ENCODE peak calls at places on chromosome 20, in six cellular contexts. B is glutamatergic neuron, O is psoas muscle, S is upper lobe of right lung, V is IMR-90, R is heart left ventricle. L is an unnamed sample.

GRCh38 chr20:3697588-3698235 is 14.7 kb downstream of the SIGLEC1 start:
- DNase-seq in O (no peak), S (no peak), V (no peak), B (no peak), R (no peak), L (no peak)

GRCh38 chr20:43994486-43995100 is 79.9 kb downstream of the TOX2 start:
- DNase-seq in O (no peak), S (no peak), V (peak), R (no peak), B (no peak), L (no peak)

GRCh38 chr20:4074877-4075455 is 59.6 kb upstream of the RNF24 start:
- DNase-seq in O (no peak), R (no peak), V (no peak), B (no peak), S (no peak), L (no peak)

GRCh38 chr20:5657190-5657872 is 92.9 kb upstream of the SHLD1 start:
- DNase-seq in R (peak), B (no peak), S (no peak), V (peak), O (peak), L (no peak)

GRCh38 chr20:4916991-4917881 is 84.1 kb downstream of the SLC23A2 start:
- DNase-seq in B (no peak), O (no peak), V (peak), R (no peak), S (no peak), L (no peak)

GRCh38 chr20:23032679-23033078 is 2.4 kb upstream of the SSTR4 start:
- DNase-seq in V (no peak), O (no peak), B (no peak), R (no peak), S (no peak), L (no peak)

GRCh38 chr20:15515706-15516105 is 1057.5 kb downstream of the KIF16B start:
- DNase-seq in O (no peak), R (no peak), S (no peak), B (no peak), V (no peak), L (no peak)

GRCh38 chr20:33301192-33301930 is 18.3 kb downstream of the BPIFB1 start:
- DNase-seq in B (no peak), O (no peak), R (no peak), S (no peak), V (no peak), L (no peak)

GRCh38 chr20:14336667-14337066 is 745 bp downstream of the FLRT3 start:
- DNase-seq in O (no peak), S (no peak), V (peak), B (no peak), R (no peak), L (no peak)

GRCh38 chr20:49508435-49509199 is 26.1 kb upstream of the KCNB1 start:
- DNase-seq in V (peak), B (no peak), O (no peak), S (no peak), R (no peak), L (no peak)

GRCh38 chr20:17648782-17649730 is 33.0 kb downstream of the RRBP1 start:
- DNase-seq in S (peak), O (no peak), R (no peak), B (no peak), V (no peak), L (peak)

GRCh38 chr20:14284443-14284842 is 53.0 kb downstream of the FLRT3 start:
- DNase-seq in B (no peak), O (no peak), R (no peak), S (no peak), V (no peak), L (no peak)

GRCh38 chr20:40786336-40786735 is 97.3 kb upstream of the MAFB start:
- DNase-seq in V (no peak), O (no peak), B (no peak), S (no peak), R (no peak), L (no peak)

GRCh38 chr20:9359561-9360308 is 154.7 kb upstream of the LAMP5 start:
- DNase-seq in S (no peak), R (peak), B (peak), V (peak), O (peak), L (no peak)

GRCh38 chr20:17833036-17833674 is 133.4 kb downstream of the BANF2 start:
- DNase-seq in V (peak), R (no peak), S (no peak), B (no peak), O (no peak), L (no peak)

GRCh38 chr20:32333988-32334885 is 23.9 kb upstream of the ASXL1 start:
- DNase-seq in B (no peak), R (peak), O (peak), V (no peak), S (peak), L (no peak)

GRCh38 chr20:11754451-11754850 is 163.2 kb upstream of the BTBD3 start:
- DNase-seq in R (no peak), O (no peak), V (no peak), S (no peak), B (no peak), L (no peak)

GRCh38 chr20:11753155-11753554 is 164.5 kb upstream of the BTBD3 start:
- DNase-seq in S (no peak), R (no peak), B (no peak), O (no peak), V (no peak), L (no peak)

GRCh38 chr20:11752336-11752735 is 165.4 kb upstream of the BTBD3 start:
- DNase-seq in S (no peak), O (no peak), B (no peak), V (no peak), R (no peak), L (no peak)

GRCh38 chr20:11755071-11755881 is 162.4 kb upstream of the BTBD3 start:
- DNase-seq in O (no peak), S (no peak), V (no peak), B (no peak), R (no peak), L (no peak)
- TF ChIP-seq CTCF in O (no peak), S (no peak), V (no peak), B (no peak), R (no peak), L (peak)

DNA sequence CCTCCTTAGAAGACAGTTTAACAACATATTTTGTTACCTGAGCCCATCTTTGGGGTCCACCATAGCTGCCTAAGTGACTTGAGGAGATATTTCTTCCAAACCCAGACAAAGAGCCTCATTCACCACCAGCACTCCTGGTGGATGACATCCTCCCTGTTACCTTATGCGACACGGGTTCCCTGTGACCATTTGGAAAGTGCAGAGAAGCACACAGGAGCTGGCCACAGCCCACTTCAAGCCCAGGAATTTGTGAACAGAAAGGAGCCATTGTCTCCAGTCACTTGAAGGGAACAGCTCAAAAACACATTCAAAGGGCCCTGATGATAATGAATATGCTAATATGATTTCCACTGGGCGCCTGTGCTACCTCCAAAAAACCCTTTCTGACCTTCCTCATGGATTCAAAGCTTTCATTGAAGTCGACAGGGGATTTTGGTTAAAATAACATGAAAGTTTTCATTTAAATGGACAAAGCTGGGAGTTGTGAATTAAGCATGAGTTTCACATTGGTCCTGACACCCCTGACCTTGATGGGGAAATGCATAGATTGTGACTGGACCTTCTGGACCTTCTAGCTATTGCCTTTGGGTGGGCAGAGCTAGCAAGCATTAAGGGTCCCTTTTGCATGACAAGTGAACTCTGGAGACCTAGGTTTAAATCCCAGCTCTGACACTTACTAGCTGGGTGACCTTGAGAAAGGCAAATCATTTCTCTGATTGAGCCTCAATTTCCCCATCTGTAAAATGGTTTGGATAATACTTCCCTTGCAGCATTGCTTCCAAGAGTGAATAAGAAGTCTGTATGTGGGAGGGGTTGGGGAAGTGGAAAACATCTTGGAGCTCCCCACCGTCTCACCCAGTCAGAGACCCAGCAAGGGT is 83.3 kb upstream of the SIRPA start:
- DNase-seq in S (no peak), B (no peak), R (no peak), O (no peak), V (peak), L (no peak)
- TF ChIP-seq CTCF in S (no peak), B (no peak), R (no peak), O (no peak), V (no peak), L (peak)

GRCh38 chr20:34689486-34689885 is 12.6 kb upstream of the PIGU start:
- DNase-seq in R (no peak), S (no peak), B (no peak), O (no peak), V (no peak), L (no peak)
- TF ChIP-seq CTCF in R (no peak), S (no peak), B (no peak), O (no peak), V (no peak), L (no peak)

GRCh38 chr20:35275741-35276251 is 2.1 kb downstream of the MMP24OS start:
- DNase-seq in V (no peak), R (no peak), B (no peak), O (no peak), S (no peak), L (no peak)

GRCh38 chr20:35273449-35274171 is 4.3 kb downstream of the MMP24OS start:
- DNase-seq in V (no peak), R (peak), S (peak), O (no peak), B (no peak), L (no peak)

GRCh38 chr20:35271904-35272303 is 6.0 kb downstream of the MMP24OS start:
- DNase-seq in S (no peak), R (no peak), B (no peak), O (no peak), V (peak), L (no peak)

GRCh38 chr20:35276408-35276807 is 1.5 kb downstream of the MMP24OS start:
- DNase-seq in S (no peak), B (no peak), O (no peak), R (no peak), V (no peak), L (no peak)

GRCh38 chr20:35274172-35275092 is 3.5 kb downstream of the MMP24OS start:
- DNase-seq in B (no peak), V (no peak), S (no peak), O (no peak), R (no peak), L (no peak)
- TF ChIP-seq CTCF in B (no peak), V (no peak), S (no peak), O (no peak), R (no peak), L (no peak)

DNA sequence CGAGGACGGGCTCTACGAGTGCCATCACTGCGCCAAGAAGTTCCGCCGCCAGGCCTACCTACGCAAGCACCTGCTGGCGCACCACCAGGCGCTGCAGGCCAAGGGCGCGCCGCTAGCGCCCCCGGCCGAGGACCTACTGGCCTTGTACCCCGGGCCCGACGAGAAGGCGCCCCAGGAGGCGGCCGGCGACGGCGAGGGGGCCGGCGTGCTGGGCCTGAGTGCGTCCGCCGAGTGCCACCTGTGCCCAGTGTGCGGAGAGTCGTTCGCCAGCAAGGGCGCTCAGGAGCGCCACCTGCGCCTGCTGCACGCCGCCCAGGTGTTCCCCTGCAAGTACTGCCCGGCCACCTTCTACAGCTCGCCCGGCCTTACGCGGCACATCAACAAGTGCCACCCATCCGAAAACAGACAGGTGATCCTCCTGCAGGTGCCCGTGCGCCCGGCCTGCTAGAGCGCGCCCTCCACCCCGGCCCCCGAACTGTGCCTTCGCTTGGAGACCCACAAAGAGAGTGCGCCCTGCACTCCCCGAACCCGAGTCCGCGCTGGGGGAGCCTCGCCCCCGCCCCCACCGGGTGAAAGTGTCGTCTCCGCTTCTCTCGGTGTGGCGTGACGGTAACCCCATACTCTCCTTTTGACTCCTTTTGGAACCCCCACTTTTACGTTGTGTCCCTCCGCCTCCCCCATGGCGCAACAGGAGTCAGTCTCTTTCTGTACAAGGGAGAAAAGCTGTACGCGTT is 1.6 kb downstream of the INSM1 start:
- DNase-seq in B (peak), V (no peak), S (no peak), R (no peak), O (no peak), L (no peak)
- TF ChIP-seq CTCF in B (no peak), V (no peak), S (no peak), R (no peak), O (no peak), L (no peak)

GRCh38 chr20:62623488-62624324 is 18.6 kb upstream of the SLCO4A1 start:
- DNase-seq in O (peak), B (peak), V (peak), S (peak), R (peak), L (no peak)
- TF ChIP-seq CTCF in O (no peak), B (no peak), V (no peak), S (no peak), R (no peak), L (no peak)

GRCh38 chr20:57393321-57394086 is 2.3 kb downstream of the RBM38 start:
- DNase-seq in B (no peak), O (peak), S (no peak), V (no peak), R (no peak), L (peak)
- TF ChIP-seq CTCF in B (no peak), O (no peak), S (no peak), V (no peak), R (no peak), L (no peak)

DNA sequence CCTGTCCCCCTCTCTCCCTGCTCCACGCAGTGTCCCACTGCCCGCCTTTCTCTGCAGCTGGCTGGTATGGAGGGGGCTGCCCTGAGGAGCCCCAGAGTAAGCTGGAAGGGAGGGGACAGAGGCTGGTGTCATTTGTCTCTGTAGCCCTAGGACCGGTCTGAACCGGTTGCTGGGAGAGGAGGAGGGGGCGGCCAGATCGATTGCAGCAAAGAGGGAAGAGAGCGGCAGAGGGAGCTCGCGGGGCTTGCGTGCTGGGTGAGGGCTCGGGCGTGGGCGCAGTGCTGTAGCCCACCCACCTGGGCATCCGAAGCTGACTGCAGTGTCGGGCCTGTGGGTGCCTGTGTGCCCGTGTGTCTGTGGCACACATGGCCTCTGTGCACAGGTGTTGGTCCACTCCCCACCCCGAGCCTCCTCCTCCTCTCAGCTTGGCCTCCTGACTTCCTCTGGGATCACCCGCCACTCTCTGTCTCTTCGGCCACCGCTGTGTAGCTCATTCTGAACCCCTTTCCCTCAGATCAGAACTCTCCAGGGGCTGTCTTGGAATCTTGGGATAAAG is 50.7 kb downstream of the SRC start:
- DNase-seq in V (no peak), B (peak), O (peak), R (no peak), S (no peak), L (no peak)
- TF ChIP-seq CTCF in V (no peak), B (peak), O (no peak), R (no peak), S (no peak), L (no peak)

L was measured in chondrocyte.